ENCODE peak calls at places on chromosomes 3 and 15, in nine cellular contexts. One of them, this sample, is unnamed.

GRCh38 chr15:70547846-70548487 is 215.4 kb downstream of the UACA start:
- DNase-seq in progenitor cell of endocrine pancreas: no peak
- DNase-seq in endodermal cell: no peak
- DNase-seq in EH: no peak
- DNase-seq in fibroblast of lung: no peak
- DNase-seq in NCI-H1048: no peak
- DNase-seq in putamen: no peak
- DNase-seq in endothelial cell of umbilical vein: no peak
- DNase-seq in HCEC 1CT: no peak
- DNase-seq in this sample: no peak

GRCh38 chr3:29440321-29441019 is 159.6 kb downstream of the RBMS3 start:
- DNase-seq in putamen: no peak
- DNase-seq in fibroblast of lung: peak; percentile 52
- DNase-seq in NCI-H1048: no peak
- DNase-seq in endothelial cell of umbilical vein: peak; percentile 59
- DNase-seq in HCEC 1CT: no peak
- DNase-seq in EH: no peak
- DNase-seq in progenitor cell of endocrine pancreas: no peak
- DNase-seq in endodermal cell: no peak
- DNase-seq in this sample: no peak

GRCh38 chr3:192216067-192216466 is 511.3 kb downstream of the FGF12 start:
- DNase-seq in endothelial cell of umbilical vein: no peak
- DNase-seq in putamen: peak; percentile 78
- DNase-seq in endodermal cell: no peak
- DNase-seq in progenitor cell of endocrine pancreas: no peak
- DNase-seq in HCEC 1CT: no peak
- DNase-seq in EH: no peak
- DNase-seq in fibroblast of lung: no peak
- DNase-seq in NCI-H1048: no peak
- DNase-seq in this sample: no peak

GRCh38 chr15:89912674-89913396 is at the start of gene ARPIN:
- DNase-seq in fibroblast of lung: peak; percentile 59
- DNase-seq in endothelial cell of umbilical vein: peak; percentile 38
- DNase-seq in progenitor cell of endocrine pancreas: peak; percentile 43
- DNase-seq in putamen: no peak
- DNase-seq in HCEC 1CT: peak; percentile 46
- DNase-seq in NCI-H1048: no peak
- DNase-seq in EH: peak; percentile 63
- DNase-seq in endodermal cell: peak; percentile 87
- DNase-seq in this sample: no peak

GRCh38 chr3:45119824-45120614 is 26.2 kb downstream of the CDCP1 start:
- DNase-seq in endodermal cell: no peak
- DNase-seq in EH: no peak
- DNase-seq in fibroblast of lung: no peak
- DNase-seq in endothelial cell of umbilical vein: no peak
- DNase-seq in HCEC 1CT: peak; percentile 81
- DNase-seq in progenitor cell of endocrine pancreas: no peak
- DNase-seq in NCI-H1048: no peak
- DNase-seq in putamen: no peak
- DNase-seq in this sample: no peak

GRCh38 chr3:42712716-42713372 is 10.2 kb upstream of the HHATL start:
- DNase-seq in fibroblast of lung: no peak
- DNase-seq in EH: no peak
- DNase-seq in NCI-H1048: no peak
- DNase-seq in progenitor cell of endocrine pancreas: peak; percentile 3
- DNase-seq in HCEC 1CT: no peak
- DNase-seq in putamen: no peak
- DNase-seq in endothelial cell of umbilical vein: no peak
- DNase-seq in endodermal cell: no peak
- DNase-seq in this sample: no peak

GRCh38 chr15:74655424-74655823 is 39.8 kb downstream of the CLK3 start:
- DNase-seq in progenitor cell of endocrine pancreas: no peak
- DNase-seq in EH: no peak
- DNase-seq in NCI-H1048: no peak
- DNase-seq in putamen: no peak
- DNase-seq in endodermal cell: no peak
- DNase-seq in HCEC 1CT: no peak
- DNase-seq in fibroblast of lung: peak; percentile 62
- DNase-seq in endothelial cell of umbilical vein: peak; percentile 23
- DNase-seq in this sample: no peak

GRCh38 chr3:38608961-38609360 is 40.5 kb downstream of the SCN5A start:
- DNase-seq in EH: no peak
- DNase-seq in endothelial cell of umbilical vein: no peak
- DNase-seq in progenitor cell of endocrine pancreas: no peak
- DNase-seq in NCI-H1048: no peak
- DNase-seq in putamen: no peak
- DNase-seq in endodermal cell: peak; percentile 6
- DNase-seq in fibroblast of lung: no peak
- DNase-seq in HCEC 1CT: no peak
- DNase-seq in this sample: no peak

GRCh38 chr3:66620185-66620803 is 119.5 kb upstream of the LRIG1 start:
- DNase-seq in fibroblast of lung: no peak
- DNase-seq in EH: no peak
- DNase-seq in HCEC 1CT: no peak
- DNase-seq in progenitor cell of endocrine pancreas: no peak
- DNase-seq in endothelial cell of umbilical vein: no peak
- DNase-seq in endodermal cell: no peak
- DNase-seq in putamen: no peak
- DNase-seq in NCI-H1048: no peak
- DNase-seq in this sample: no peak

GRCh38 chr3:43071313-43071893 is 34.5 kb downstream of the POMGNT2 start:
- DNase-seq in putamen: no peak
- DNase-seq in endothelial cell of umbilical vein: no peak
- DNase-seq in EH: no peak
- DNase-seq in endodermal cell: peak; percentile 82
- DNase-seq in progenitor cell of endocrine pancreas: no peak
- DNase-seq in HCEC 1CT: no peak
- DNase-seq in fibroblast of lung: no peak
- DNase-seq in NCI-H1048: no peak
- DNase-seq in this sample: no peak

GRCh38 chr3:16243706-16244490 is 20.8 kb downstream of the DPH3 start:
- DNase-seq in HCEC 1CT: no peak
- DNase-seq in putamen: peak; percentile 79
- DNase-seq in EH: peak; percentile 72
- DNase-seq in progenitor cell of endocrine pancreas: no peak
- DNase-seq in endothelial cell of umbilical vein: peak; percentile 9
- DNase-seq in NCI-H1048: no peak
- DNase-seq in fibroblast of lung: peak; percentile 54
- DNase-seq in endodermal cell: no peak
- DNase-seq in this sample: no peak

GRCh38 chr3:31105438-31106077 is 211.1 kb upstream of the GADL1 start:
- DNase-seq in fibroblast of lung: peak; percentile 99
- DNase-seq in endothelial cell of umbilical vein: peak; percentile 76
- DNase-seq in HCEC 1CT: peak; percentile 97
- DNase-seq in progenitor cell of endocrine pancreas: no peak
- DNase-seq in EH: peak; percentile 96
- DNase-seq in NCI-H1048: no peak
- DNase-seq in putamen: no peak
- DNase-seq in endodermal cell: no peak
- DNase-seq in this sample: peak; percentile 22

GRCh38 chr15:55358471-55358870 is 39.4 kb downstream of the PIGB start:
- DNase-seq in putamen: no peak
- DNase-seq in endodermal cell: no peak
- DNase-seq in NCI-H1048: no peak
- DNase-seq in endothelial cell of umbilical vein: no peak
- DNase-seq in progenitor cell of endocrine pancreas: no peak
- DNase-seq in fibroblast of lung: no peak
- DNase-seq in EH: no peak
- DNase-seq in HCEC 1CT: no peak
- DNase-seq in this sample: no peak

GRCh38 chr15:77500986-77501385 is 80.3 kb downstream of the HMG20A start:
- DNase-seq in putamen: no peak
- DNase-seq in EH: peak; percentile 72
- DNase-seq in progenitor cell of endocrine pancreas: no peak
- DNase-seq in fibroblast of lung: peak; percentile 47
- DNase-seq in NCI-H1048: no peak
- DNase-seq in endodermal cell: no peak
- DNase-seq in HCEC 1CT: no peak
- DNase-seq in endothelial cell of umbilical vein: no peak
- DNase-seq in this sample: no peak

GRCh38 chr15:70854669-70854976 is 666 bp upstream of the LARP6 start:
- DNase-seq in EH: peak; percentile 60
- DNase-seq in endothelial cell of umbilical vein: peak; percentile 36
- DNase-seq in endodermal cell: no peak
- DNase-seq in progenitor cell of endocrine pancreas: no peak
- DNase-seq in fibroblast of lung: peak; percentile 61
- DNase-seq in NCI-H1048: no peak
- DNase-seq in HCEC 1CT: peak; percentile 78
- DNase-seq in putamen: no peak
- DNase-seq in this sample: no peak

GRCh38 chr3:100993309-100993708 is at the start of gene ABI3BP:
- DNase-seq in putamen: no peak
- DNase-seq in NCI-H1048: no peak
- DNase-seq in endodermal cell: peak; percentile 57
- DNase-seq in fibroblast of lung: peak; percentile 82
- DNase-seq in progenitor cell of endocrine pancreas: no peak
- DNase-seq in HCEC 1CT: peak; percentile 86
- DNase-seq in endothelial cell of umbilical vein: peak; percentile 91
- DNase-seq in EH: peak; percentile 93
- DNase-seq in this sample: no peak

GRCh38 chr15:69422336-69422895 is 8.3 kb downstream of the KIF23 start:
- DNase-seq in NCI-H1048: no peak
- DNase-seq in fibroblast of lung: peak; percentile 67
- DNase-seq in HCEC 1CT: no peak
- DNase-seq in endothelial cell of umbilical vein: no peak
- DNase-seq in putamen: no peak
- DNase-seq in EH: peak; percentile 85
- DNase-seq in progenitor cell of endocrine pancreas: no peak
- DNase-seq in endodermal cell: no peak
- DNase-seq in this sample: no peak